ENCODE peak calls at places on chromosomes 4 and X, in seven cellular contexts. One of them, this sample, is unnamed.

GRCh38 chr4:17574206-17574605 is 2.8 kb upstream of the LAP3 start:
- DNase-seq in left ventricle myocardium inferior: no peak
- DNase-seq in sciatic nerve: no peak
- DNase-seq in iris pigment epithelial cell: no peak
- DNase-seq in testis: no peak
- DNase-seq in Kasumi-1: no peak
- DNase-seq in stimulated activated CD4-positive, alpha-beta T cell treated with anti-CD3 and anti-CD28 coated beads, Interleukin-1b, Interleukin-23, amount 100 ng/mL, for 1 hour: no peak
- DNase-seq in this sample: no peak

GRCh38 chr4:153541426-153542096 is 75.4 kb downstream of the TMEM131L start:
- DNase-seq in left ventricle myocardium inferior: no peak
- DNase-seq in sciatic nerve: no peak
- DNase-seq in iris pigment epithelial cell: peak
- DNase-seq in testis: no peak
- DNase-seq in Kasumi-1: no peak
- DNase-seq in stimulated activated CD4-positive, alpha-beta T cell treated with anti-CD3 and anti-CD28 coated beads, Interleukin-1b, Interleukin-23, amount 100 ng/mL, for 1 hour: no peak
- DNase-seq in this sample: peak

GRCh38 chrX:45954026-45954425 is 591.2 kb downstream of the ZNF674 start:
- DNase-seq in left ventricle myocardium inferior: no peak
- DNase-seq in sciatic nerve: no peak
- DNase-seq in iris pigment epithelial cell: peak
- DNase-seq in testis: no peak
- DNase-seq in Kasumi-1: no peak
- DNase-seq in stimulated activated CD4-positive, alpha-beta T cell treated with anti-CD3 and anti-CD28 coated beads, Interleukin-1b, Interleukin-23, amount 100 ng/mL, for 1 hour: no peak
- DNase-seq in this sample: no peak

GRCh38 chr4:744212-744841 is 38.7 kb downstream of the PCGF3 start:
- DNase-seq in left ventricle myocardium inferior: no peak
- DNase-seq in sciatic nerve: no peak
- DNase-seq in iris pigment epithelial cell: no peak
- DNase-seq in testis: no peak
- DNase-seq in Kasumi-1: no peak
- DNase-seq in stimulated activated CD4-positive, alpha-beta T cell treated with anti-CD3 and anti-CD28 coated beads, Interleukin-1b, Interleukin-23, amount 100 ng/mL, for 1 hour: no peak
- DNase-seq in this sample: no peak

GRCh38 chr4:129929052-129929451 is 833.1 kb downstream of the C4orf33 start:
- DNase-seq in left ventricle myocardium inferior: no peak
- DNase-seq in sciatic nerve: no peak
- DNase-seq in iris pigment epithelial cell: no peak
- DNase-seq in testis: peak
- DNase-seq in Kasumi-1: peak
- DNase-seq in stimulated activated CD4-positive, alpha-beta T cell treated with anti-CD3 and anti-CD28 coated beads, Interleukin-1b, Interleukin-23, amount 100 ng/mL, for 1 hour: no peak
- DNase-seq in this sample: no peak

GRCh38 chrX:45771114-45771513 is 570.4 kb upstream of the DIPK2B start:
- DNase-seq in left ventricle myocardium inferior: no peak
- DNase-seq in sciatic nerve: no peak
- DNase-seq in iris pigment epithelial cell: peak
- DNase-seq in testis: no peak
- DNase-seq in Kasumi-1: peak
- DNase-seq in stimulated activated CD4-positive, alpha-beta T cell treated with anti-CD3 and anti-CD28 coated beads, Interleukin-1b, Interleukin-23, amount 100 ng/mL, for 1 hour: no peak
- DNase-seq in this sample: no peak

GRCh38 chr4:52658671-52659015 is 458 bp downstream of the USP46 start:
- DNase-seq in left ventricle myocardium inferior: no peak
- DNase-seq in sciatic nerve: peak
- DNase-seq in iris pigment epithelial cell: no peak
- DNase-seq in testis: no peak
- DNase-seq in Kasumi-1: peak
- DNase-seq in stimulated activated CD4-positive, alpha-beta T cell treated with anti-CD3 and anti-CD28 coated beads, Interleukin-1b, Interleukin-23, amount 100 ng/mL, for 1 hour: no peak
- DNase-seq in this sample: peak

GRCh38 chr4:3527914-3528876 is 4.0 kb downstream of the LRPAP1 start:
- DNase-seq in left ventricle myocardium inferior: no peak
- DNase-seq in sciatic nerve: peak
- DNase-seq in iris pigment epithelial cell: no peak
- DNase-seq in testis: no peak
- DNase-seq in Kasumi-1: no peak
- DNase-seq in stimulated activated CD4-positive, alpha-beta T cell treated with anti-CD3 and anti-CD28 coated beads, Interleukin-1b, Interleukin-23, amount 100 ng/mL, for 1 hour: no peak
- DNase-seq in this sample: no peak

GRCh38 chr4:83189631-83190136 is 75.2 kb upstream of the PLAC8 start:
- DNase-seq in left ventricle myocardium inferior: no peak
- DNase-seq in sciatic nerve: no peak
- DNase-seq in iris pigment epithelial cell: no peak
- DNase-seq in testis: no peak
- DNase-seq in Kasumi-1: no peak
- DNase-seq in stimulated activated CD4-positive, alpha-beta T cell treated with anti-CD3 and anti-CD28 coated beads, Interleukin-1b, Interleukin-23, amount 100 ng/mL, for 1 hour: no peak
- DNase-seq in this sample: no peak

GRCh38 chr4:41991916-41992767 is 1.8 kb downstream of the SLC30A9 start:
- DNase-seq in left ventricle myocardium inferior: no peak
- DNase-seq in sciatic nerve: no peak
- DNase-seq in iris pigment epithelial cell: peak
- DNase-seq in testis: no peak
- DNase-seq in Kasumi-1: no peak
- DNase-seq in stimulated activated CD4-positive, alpha-beta T cell treated with anti-CD3 and anti-CD28 coated beads, Interleukin-1b, Interleukin-23, amount 100 ng/mL, for 1 hour: no peak
- DNase-seq in this sample: no peak